ENCODE peak calls at places on chromosome 20, in five cellular contexts. One of them, this sample, is unnamed.

GRCh38 chr20:41275181-41275793 is 42.2 kb downstream of the ZHX3 start:
- DNase-seq in tibial nerve: no peak
- DNase-seq in endodermal cell: no peak
- DNase-seq in body of pancreas: no peak
- DNase-seq in CD4-positive, CD25-positive, alpha-beta regulatory T cell: no peak
- DNase-seq in this sample: no peak

GRCh38 chr20:728022-728944 is 40.0 kb downstream of the SLC52A3 start:
- DNase-seq in tibial nerve: no peak
- DNase-seq in endodermal cell: peak; percentile 95
- DNase-seq in body of pancreas: peak; percentile 46
- DNase-seq in CD4-positive, CD25-positive, alpha-beta regulatory T cell: no peak
- DNase-seq in this sample: peak; percentile 20

GRCh38 chr20:45358282-45359068 is 4.5 kb upstream of the SYS1 start:
- DNase-seq in tibial nerve: peak; percentile 81
- DNase-seq in endodermal cell: peak; percentile 45
- DNase-seq in body of pancreas: peak; percentile 78
- DNase-seq in CD4-positive, CD25-positive, alpha-beta regulatory T cell: no peak
- DNase-seq in this sample: peak; percentile 95

GRCh38 chr20:45343445-45343866 is 4.8 kb downstream of the SDC4 start:
- DNase-seq in tibial nerve: no peak
- DNase-seq in endodermal cell: peak; percentile 67
- DNase-seq in body of pancreas: peak; percentile 87
- DNase-seq in CD4-positive, CD25-positive, alpha-beta regulatory T cell: no peak
- DNase-seq in this sample: no peak

GRCh38 chr20:8150591-8150990 is 18.5 kb downstream of the PLCB1 start:
- DNase-seq in tibial nerve: no peak
- DNase-seq in endodermal cell: no peak
- DNase-seq in body of pancreas: no peak
- DNase-seq in CD4-positive, CD25-positive, alpha-beta regulatory T cell: no peak
- DNase-seq in this sample: no peak

GRCh38 chr20:36336204-36336603 is 30.1 kb downstream of the DLGAP4 start:
- DNase-seq in tibial nerve: no peak
- DNase-seq in endodermal cell: no peak
- DNase-seq in body of pancreas: no peak
- DNase-seq in CD4-positive, CD25-positive, alpha-beta regulatory T cell: no peak
- DNase-seq in this sample: no peak

GRCh38 chr20:5835870-5836269 is 85.7 kb downstream of the SHLD1 start:
- DNase-seq in tibial nerve: no peak
- DNase-seq in endodermal cell: no peak
- DNase-seq in body of pancreas: no peak
- DNase-seq in CD4-positive, CD25-positive, alpha-beta regulatory T cell: no peak
- DNase-seq in this sample: no peak

GRCh38 chr20:40320612-40321011 is 368.4 kb downstream of the MAFB start:
- DNase-seq in tibial nerve: no peak
- DNase-seq in endodermal cell: no peak
- DNase-seq in body of pancreas: no peak
- DNase-seq in CD4-positive, CD25-positive, alpha-beta regulatory T cell: no peak
- DNase-seq in this sample: no peak

GRCh38 chr20:47502801-47503239 is 1.1 kb downstream of the NCOA3 start:
- DNase-seq in tibial nerve: no peak
- DNase-seq in endodermal cell: no peak
- DNase-seq in body of pancreas: no peak
- DNase-seq in CD4-positive, CD25-positive, alpha-beta regulatory T cell: no peak
- DNase-seq in this sample: no peak

GRCh38 chr20:35660122-35660937 is 4.4 kb downstream of the CPNE1 start:
- DNase-seq in tibial nerve: no peak
- DNase-seq in endodermal cell: no peak
- DNase-seq in body of pancreas: no peak
- DNase-seq in CD4-positive, CD25-positive, alpha-beta regulatory T cell: no peak
- DNase-seq in this sample: no peak

GRCh38 chr20:41133709-41134361 is 3.5 kb upstream of the PLCG1 start:
- DNase-seq in tibial nerve: no peak
- DNase-seq in endodermal cell: peak; percentile 37
- DNase-seq in body of pancreas: no peak
- DNase-seq in CD4-positive, CD25-positive, alpha-beta regulatory T cell: peak; percentile 68
- DNase-seq in this sample: no peak

GRCh38 chr20:51554538-51555165 is 12.1 kb upstream of the NFATC2 start:
- DNase-seq in tibial nerve: no peak
- DNase-seq in endodermal cell: no peak
- DNase-seq in body of pancreas: no peak
- DNase-seq in CD4-positive, CD25-positive, alpha-beta regulatory T cell: no peak
- DNase-seq in this sample: no peak

GRCh38 chr20:58017237-58017969 is 211.1 kb downstream of the ANKRD60 start:
- DNase-seq in tibial nerve: peak; percentile 28
- DNase-seq in endodermal cell: peak; percentile 15
- DNase-seq in body of pancreas: peak; percentile 85
- DNase-seq in CD4-positive, CD25-positive, alpha-beta regulatory T cell: no peak
- DNase-seq in this sample: no peak

GRCh38 chr20:3808141-3808479 is 12.0 kb downstream of the CDC25B start:
- DNase-seq in tibial nerve: peak; percentile 80
- DNase-seq in endodermal cell: no peak
- DNase-seq in body of pancreas: peak; percentile 89
- DNase-seq in CD4-positive, CD25-positive, alpha-beta regulatory T cell: no peak
- DNase-seq in this sample: peak; percentile 62

GRCh38 chr20:46631212-46631869 is 19.9 kb downstream of the SLC13A3 start:
- DNase-seq in tibial nerve: no peak
- DNase-seq in endodermal cell: peak; percentile 66
- DNase-seq in body of pancreas: no peak
- DNase-seq in CD4-positive, CD25-positive, alpha-beta regulatory T cell: no peak
- DNase-seq in this sample: no peak

GRCh38 chr20:36821964-36822437 is 48.4 kb upstream of the DSN1 start:
- DNase-seq in tibial nerve: no peak
- DNase-seq in endodermal cell: peak; percentile 81
- DNase-seq in body of pancreas: no peak
- DNase-seq in CD4-positive, CD25-positive, alpha-beta regulatory T cell: no peak
- DNase-seq in this sample: no peak

GRCh38 chr20:10060223-10060622 is 25.4 kb downstream of the ANKEF1 start:
- DNase-seq in tibial nerve: no peak
- DNase-seq in endodermal cell: no peak
- DNase-seq in body of pancreas: no peak
- DNase-seq in CD4-positive, CD25-positive, alpha-beta regulatory T cell: no peak
- DNase-seq in this sample: no peak

GRCh38 chr20:33124261-33124660 is 43.7 kb upstream of the BPIFA2 start:
- DNase-seq in tibial nerve: no peak
- DNase-seq in endodermal cell: peak; percentile 10
- DNase-seq in body of pancreas: peak; percentile 57
- DNase-seq in CD4-positive, CD25-positive, alpha-beta regulatory T cell: no peak
- DNase-seq in this sample: no peak

GRCh38 chr20:34312024-34312460 is 8.9 kb upstream of the AHCY start:
- DNase-seq in tibial nerve: no peak
- DNase-seq in endodermal cell: peak; percentile 70
- DNase-seq in body of pancreas: no peak
- DNase-seq in CD4-positive, CD25-positive, alpha-beta regulatory T cell: no peak
- DNase-seq in this sample: no peak

GRCh38 chr20:56733967-56734366 is 104.9 kb downstream of the TFAP2C start:
- DNase-seq in tibial nerve: no peak
- DNase-seq in endodermal cell: peak; percentile 72
- DNase-seq in body of pancreas: no peak
- DNase-seq in CD4-positive, CD25-positive, alpha-beta regulatory T cell: no peak
- DNase-seq in this sample: no peak

GRCh38 chr20:157154-157553 is at the start of gene DEFB127:
- DNase-seq in tibial nerve: no peak
- DNase-seq in endodermal cell: no peak
- DNase-seq in body of pancreas: no peak
- DNase-seq in CD4-positive, CD25-positive, alpha-beta regulatory T cell: no peak
- DNase-seq in this sample: no peak

GRCh38 chr20:59808729-59809381 is 124.6 kb downstream of the SYCP2 start:
- DNase-seq in tibial nerve: peak; percentile 11
- DNase-seq in endodermal cell: peak; percentile 28
- DNase-seq in body of pancreas: no peak
- DNase-seq in CD4-positive, CD25-positive, alpha-beta regulatory T cell: no peak
- DNase-seq in this sample: no peak

GRCh38 chr20:10131612-10132345 is 86.9 kb upstream of the SNAP25 start:
- DNase-seq in tibial nerve: no peak
- DNase-seq in endodermal cell: peak; percentile 54
- DNase-seq in body of pancreas: peak; percentile 74
- DNase-seq in CD4-positive, CD25-positive, alpha-beta regulatory T cell: no peak
- DNase-seq in this sample: no peak

GRCh38 chr20:58623579-58624473 is 27.3 kb upstream of the STX16 start:
- DNase-seq in tibial nerve: no peak
- DNase-seq in endodermal cell: no peak
- DNase-seq in body of pancreas: no peak
- DNase-seq in CD4-positive, CD25-positive, alpha-beta regulatory T cell: no peak
- DNase-seq in this sample: peak; percentile 15

GRCh38 chr20:56187791-56188190 is 60.7 kb upstream of the MC3R start:
- DNase-seq in tibial nerve: no peak
- DNase-seq in endodermal cell: peak; percentile 72
- DNase-seq in body of pancreas: no peak
- DNase-seq in CD4-positive, CD25-positive, alpha-beta regulatory T cell: no peak
- DNase-seq in this sample: no peak

GRCh38 chr20:24917797-24918578 is 31.1 kb upstream of the CST7 start:
- DNase-seq in tibial nerve: peak; percentile 55
- DNase-seq in endodermal cell: peak; percentile 93
- DNase-seq in body of pancreas: peak; percentile 83
- DNase-seq in CD4-positive, CD25-positive, alpha-beta regulatory T cell: no peak
- DNase-seq in this sample: peak; percentile 29

DNA sequence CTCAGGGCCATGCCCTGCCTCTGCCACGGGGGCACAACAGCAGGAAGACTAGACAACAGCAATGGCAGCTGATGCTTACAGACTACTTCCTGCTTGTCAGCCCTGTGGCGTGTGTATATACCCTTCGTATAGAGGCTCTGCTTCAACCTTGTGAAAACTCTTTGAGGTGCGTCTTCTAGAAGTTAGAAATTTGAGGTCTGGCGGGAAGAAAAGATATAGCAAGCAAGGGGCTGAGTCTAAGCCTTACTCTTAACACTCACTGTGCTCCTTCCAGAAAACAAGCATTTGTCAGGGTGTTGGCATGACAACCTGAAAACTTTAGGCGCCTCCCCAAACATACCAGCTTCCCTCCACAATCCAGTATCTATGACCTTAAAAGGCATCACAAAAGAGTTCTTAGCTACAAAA is 33.3 kb downstream of the JPH2 start:
- DNase-seq in tibial nerve: no peak
- DNase-seq in endodermal cell: no peak
- DNase-seq in body of pancreas: no peak
- DNase-seq in CD4-positive, CD25-positive, alpha-beta regulatory T cell: no peak
- DNase-seq in this sample: no peak
- H3K27ac ChIP-seq in tibial nerve: no peak overlapping the region
- H3K27ac ChIP-seq in endodermal cell: no peak overlapping the region
- H3K27ac ChIP-seq in body of pancreas: no peak overlapping the region
- H3K27ac ChIP-seq in CD4-positive, CD25-positive, alpha-beta regulatory T cell: no peak overlapping the region
- H3K27ac ChIP-seq in this sample: peak overlapping the region; percentile 90

DNA sequence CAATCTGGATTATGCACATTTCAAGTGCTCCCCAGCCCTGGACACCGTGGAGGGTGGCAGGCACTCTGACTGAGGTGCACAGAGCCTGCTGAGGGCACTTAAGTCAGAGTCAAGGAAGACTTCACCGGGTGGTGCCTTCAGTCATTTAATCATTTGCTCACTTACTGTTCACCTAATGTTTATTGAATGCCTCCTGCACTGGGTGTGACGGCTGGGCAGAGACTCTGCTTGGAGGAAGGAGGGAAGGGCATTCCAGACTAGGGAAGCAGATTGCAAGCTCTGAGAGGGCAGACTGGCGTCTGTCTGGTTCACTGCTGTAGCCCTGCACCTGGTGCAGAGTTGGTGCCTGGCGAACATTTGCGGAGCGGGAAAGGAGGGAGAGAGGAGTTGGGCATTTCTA is 54.2 kb upstream of the FAM83D start:
- DNase-seq in tibial nerve: no peak
- DNase-seq in endodermal cell: no peak
- DNase-seq in body of pancreas: no peak
- DNase-seq in CD4-positive, CD25-positive, alpha-beta regulatory T cell: no peak
- DNase-seq in this sample: no peak
- H3K27ac ChIP-seq in tibial nerve: no peak overlapping the region
- H3K27ac ChIP-seq in endodermal cell: no peak overlapping the region
- H3K27ac ChIP-seq in body of pancreas: no peak overlapping the region
- H3K27ac ChIP-seq in CD4-positive, CD25-positive, alpha-beta regulatory T cell: peak overlapping the region; percentile 81
- H3K27ac ChIP-seq in this sample: no peak overlapping the region

DNA sequence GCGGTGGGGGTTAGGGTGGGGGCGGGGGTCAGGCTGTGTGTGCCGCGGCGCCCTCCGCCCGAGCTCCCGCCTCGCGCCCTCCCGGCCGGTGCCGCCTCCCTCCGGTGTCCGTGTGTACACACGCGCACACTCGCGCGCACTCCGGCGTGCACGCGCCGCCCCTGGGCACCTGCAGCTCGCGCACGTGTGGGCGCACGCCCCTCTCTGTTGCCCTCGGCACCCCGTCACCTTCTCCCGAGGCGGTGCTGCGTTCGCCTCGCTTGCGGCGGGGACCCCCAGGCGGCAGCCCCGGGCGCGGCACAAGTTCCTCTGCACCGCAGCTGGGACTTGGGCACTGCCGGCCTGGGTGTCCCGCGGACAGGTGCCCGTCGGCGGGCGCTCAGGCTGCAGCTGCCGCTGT is 525 bp downstream of the MACROD2 start:
- DNase-seq in tibial nerve: no peak
- DNase-seq in endodermal cell: peak; percentile 79
- DNase-seq in body of pancreas: peak; percentile 61
- DNase-seq in CD4-positive, CD25-positive, alpha-beta regulatory T cell: no peak
- DNase-seq in this sample: peak; percentile 36
- H3K27ac ChIP-seq in tibial nerve: peak overlapping the region; percentile 86
- H3K27ac ChIP-seq in endodermal cell: no peak overlapping the region
- H3K27ac ChIP-seq in body of pancreas: peak overlapping the region; percentile 79
- H3K27ac ChIP-seq in CD4-positive, CD25-positive, alpha-beta regulatory T cell: no peak overlapping the region
- H3K27ac ChIP-seq in this sample: peak overlapping the region; percentile 86

GRCh38 chr20:17964073-17964472 is 4.5 kb downstream of the SNX5 start:
- DNase-seq in tibial nerve: no peak
- DNase-seq in endodermal cell: no peak
- DNase-seq in body of pancreas: no peak
- DNase-seq in CD4-positive, CD25-positive, alpha-beta regulatory T cell: no peak
- DNase-seq in this sample: no peak

GRCh38 chr20:17966432-17967312 is 1.9 kb downstream of the SNX5 start:
- DNase-seq in tibial nerve: no peak
- DNase-seq in endodermal cell: no peak
- DNase-seq in body of pancreas: no peak
- DNase-seq in CD4-positive, CD25-positive, alpha-beta regulatory T cell: no peak
- DNase-seq in this sample: no peak

GRCh38 chr20:17963114-17963897 is 5.3 kb downstream of the SNX5 start:
- DNase-seq in tibial nerve: no peak
- DNase-seq in endodermal cell: no peak
- DNase-seq in body of pancreas: no peak
- DNase-seq in CD4-positive, CD25-positive, alpha-beta regulatory T cell: no peak
- DNase-seq in this sample: no peak

GRCh38 chr20:17964632-17965031 is 4.0 kb downstream of the SNX5 start:
- DNase-seq in tibial nerve: no peak
- DNase-seq in endodermal cell: no peak
- DNase-seq in body of pancreas: no peak
- DNase-seq in CD4-positive, CD25-positive, alpha-beta regulatory T cell: no peak
- DNase-seq in this sample: no peak

DNA sequence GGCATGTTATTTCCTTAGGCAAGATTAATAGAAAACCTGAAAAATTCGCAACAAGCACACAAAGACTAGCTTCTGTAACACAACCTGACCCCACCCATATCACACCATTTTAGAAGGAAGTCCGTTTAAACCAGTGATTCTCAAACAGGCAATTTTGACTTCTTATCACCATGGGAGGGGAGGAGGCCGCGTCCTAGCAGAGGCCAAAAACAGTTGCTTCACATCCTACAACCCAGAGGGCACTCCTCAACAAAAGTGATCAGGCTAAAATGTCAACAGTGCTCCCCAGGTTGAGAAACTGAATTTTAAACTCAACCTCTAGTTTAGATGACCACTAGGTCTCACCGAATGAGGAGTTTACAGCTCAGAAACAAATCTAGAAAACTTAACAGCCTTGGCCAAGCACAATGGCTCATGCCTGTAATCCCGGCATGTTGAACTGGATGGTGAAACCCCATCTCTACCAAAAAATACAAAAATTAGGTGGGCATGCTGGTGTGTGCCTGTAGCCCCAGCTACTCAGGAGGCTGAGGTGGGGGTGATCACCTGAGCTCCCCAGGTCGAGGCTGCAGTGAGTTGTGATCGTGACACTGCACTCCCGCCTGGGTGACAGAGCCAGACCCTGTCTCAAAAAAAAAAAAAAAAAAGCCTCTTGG is 3.4 kb downstream of the SNX5 start:
- DNase-seq in tibial nerve: no peak
- DNase-seq in endodermal cell: no peak
- DNase-seq in body of pancreas: no peak
- DNase-seq in CD4-positive, CD25-positive, alpha-beta regulatory T cell: no peak
- DNase-seq in this sample: no peak
- H3K27ac ChIP-seq in tibial nerve: peak overlapping the region; percentile 95
- H3K27ac ChIP-seq in endodermal cell: no peak overlapping the region
- H3K27ac ChIP-seq in body of pancreas: no peak overlapping the region
- H3K27ac ChIP-seq in CD4-positive, CD25-positive, alpha-beta regulatory T cell: peak overlapping the region; percentile 94
- H3K27ac ChIP-seq in this sample: peak overlapping the region; percentile 93